ENCODE peak calls at places on chromosomes 16 and 17, in six cellular contexts. N, F, Q, D, Z and H are unnamed samples.

GRCh38 chr16:4537376-4538066 is 1.1 kb downstream of the CDIP1 start:
- DNase-seq in D (no peak), N (peak; percentile 46), Z (no peak), Q (no peak), F (no peak), H (no peak)

GRCh38 chr16:47888142-47888541 is 267.7 kb downstream of the ABCC12 start:
- DNase-seq in D (no peak), N (no peak), Z (peak; percentile 91), Q (no peak), F (no peak), H (no peak)

GRCh38 chr17:76240461-76241204 is at the start of gene RNF157:
- DNase-seq in D (peak; percentile 55), Q (peak; percentile 53), F (peak; percentile 83), Z (peak; percentile 54), N (peak; percentile 71), H (peak; percentile 44)

GRCh38 chr16:53974484-53975115 is 270.6 kb downstream of the FTO start:
- DNase-seq in F (no peak), Z (no peak), N (no peak), D (no peak), Q (no peak), H (no peak)

GRCh38 chr16:11133344-11133921 is 122.6 kb downstream of the SOCS1 start:
- DNase-seq in Q (no peak), Z (peak; percentile 97), F (peak; percentile 5), N (peak; percentile 85), D (no peak), H (no peak)

GRCh38 chr16:1602285-1602684 is 9.6 kb downstream of the IFT140 start:
- DNase-seq in D (no peak), Q (no peak), N (no peak), Z (no peak), F (no peak), H (no peak)

GRCh38 chr16:2154533-2155090 is 970 bp upstream of the TRAF7 start:
- DNase-seq in D (peak; percentile 49), Z (no peak), N (no peak), Q (no peak), F (no peak), H (no peak)

GRCh38 chr17:28125530-28126382 is 83.3 kb downstream of the NLK start:
- DNase-seq in Q (no peak), Z (peak; percentile 26), F (no peak), N (no peak), D (no peak), H (no peak)

GRCh38 chr17:28133562-28133970 is 91.1 kb downstream of the NLK start:
- DNase-seq in Q (no peak), Z (peak; percentile 87), F (no peak), D (no peak), N (no peak), H (no peak)

GRCh38 chr16:67428146-67428731 is 2.7 kb upstream of the HSD11B2 start:
- DNase-seq in Q (peak; percentile 37), F (peak; percentile 49), N (peak; percentile 80), Z (peak; percentile 64), D (peak; percentile 68), H (peak; percentile 58)

GRCh38 chr17:79698086-79698690 is 32.6 kb upstream of the ENPP7 start:
- DNase-seq in D (no peak), Z (no peak), Q (no peak), N (no peak), F (no peak), H (no peak)

GRCh38 chr17:74943808-74944522 is 8.3 kb downstream of the OTOP3 start:
- DNase-seq in Q (no peak), D (no peak), N (no peak), F (no peak), Z (no peak), H (no peak)

GRCh38 chr16:28925386-28926228 is 569 bp upstream of the RABEP2 start:
- DNase-seq in Q (peak; percentile 54), D (peak; percentile 79), N (peak; percentile 88), F (peak; percentile 68), Z (peak; percentile 85), H (peak; percentile 93)

GRCh38 chr17:81940538-81941483 is 3.7 kb upstream of the PYCR1 start:
- DNase-seq in N (no peak), Z (no peak), Q (no peak), D (no peak), F (no peak), H (no peak)

GRCh38 chr17:19747829-19748806 is at the start of gene ALDH3A1:
- DNase-seq in D (no peak), Q (no peak), F (no peak), Z (no peak), N (no peak), H (no peak)

GRCh38 chr16:56111100-56111499 is 80.2 kb upstream of the GNAO1 start:
- DNase-seq in F (no peak), Q (no peak), D (no peak), Z (no peak), N (no peak), H (no peak)

GRCh38 chr17:5780476-5780875 is 196.2 kb upstream of the NLRP1 start:
- DNase-seq in Z (peak; percentile 77), Q (no peak), F (no peak), N (no peak), D (no peak), H (no peak)

GRCh38 chr16:55494994-55495421 is 13.9 kb upstream of the LPCAT2 start:
- DNase-seq in D (no peak), Z (peak; percentile 86), F (peak; percentile 86), Q (no peak), N (no peak), H (peak; percentile 28)

GRCh38 chr16:53600076-53600475 is 97.1 kb upstream of the AKTIP start:
- DNase-seq in F (no peak), D (no peak), N (no peak), Z (no peak), Q (no peak), H (no peak)

GRCh38 chr17:72121164-72122001 is 563 bp downstream of the SOX9 start:
- DNase-seq in Q (no peak), Z (peak; percentile 66), F (peak; percentile 25), N (peak; percentile 36), D (no peak), H (no peak)

GRCh38 chr17:79220201-79220714 is 145.6 kb downstream of the ENGASE start:
- DNase-seq in Z (no peak), F (no peak), Q (no peak), D (no peak), N (no peak), H (no peak)

GRCh38 chr17:1203111-1203966 is 23.6 kb upstream of the ABR start:
- DNase-seq in Z (peak; percentile 74), Q (peak; percentile 57), D (no peak), F (no peak), N (peak; percentile 83), H (peak; percentile 75)

GRCh38 chr16:46916980-46917379 is 32.8 kb downstream of the GPT2 start:
- DNase-seq in Q (no peak), N (no peak), F (no peak), Z (peak; percentile 11), D (no peak), H (no peak)

GRCh38 chr16:53775821-53776431 is 72.0 kb downstream of the FTO start:
- DNase-seq in N (peak; percentile 38), F (no peak), Q (no peak), D (no peak), Z (peak; percentile 94), H (no peak)

GRCh38 chr17:15893333-15894024 is 51.5 kb upstream of the ADORA2B start:
- DNase-seq in F (no peak), N (no peak), Z (no peak), D (no peak), Q (no peak), H (no peak)

GRCh38 chr16:30778549-30779244 is 8.3 kb downstream of the ZNF629 start:
- DNase-seq in Q (no peak), D (no peak), N (no peak), F (no peak), Z (peak; percentile 20), H (no peak)

GRCh38 chr16:2475413-2476344 is 752 bp downstream of the TBC1D24 start:
- DNase-seq in F (no peak), Q (peak; percentile 31), N (no peak), Z (no peak), D (no peak), H (no peak)